ENCODE peak calls at places on chromosomes 16 and 17, in five cellular contexts. One of them, this sample, is unnamed. For H3K4me1, the result is how much of the 10 kb centered on the place peaks cover.

GRCh38 chr17:57484081-57484666 is 227.9 kb downstream of the MSI2 start:
- DNase-seq in endodermal cell: no peak
- DNase-seq in heart right ventricle: no peak
- DNase-seq in foreskin keratinocyte: no peak
- DNase-seq in CD8-positive, alpha-beta memory T cell: no peak
- DNase-seq in this sample: no peak

GRCh38 chr16:54194008-54194731 is 92.4 kb downstream of the IRX3 start:
- DNase-seq in endodermal cell: no peak
- DNase-seq in heart right ventricle: peak
- DNase-seq in foreskin keratinocyte: peak
- DNase-seq in CD8-positive, alpha-beta memory T cell: no peak
- DNase-seq in this sample: peak

GRCh38 chr16:84446596-84447392 is 57.7 kb downstream of the MEAK7 start:
- DNase-seq in heart right ventricle: no peak
- DNase-seq in endodermal cell: peak
- DNase-seq in CD8-positive, alpha-beta memory T cell: no peak
- DNase-seq in foreskin keratinocyte: no peak
- DNase-seq in this sample: peak

GRCh38 chr16:31200821-31201510 is 1.6 kb downstream of the PYCARD start:
- DNase-seq in foreskin keratinocyte: no peak
- DNase-seq in endodermal cell: no peak
- DNase-seq in CD8-positive, alpha-beta memory T cell: peak
- DNase-seq in heart right ventricle: no peak
- DNase-seq in this sample: peak

GRCh38 chr17:67212716-67213417 is 32.1 kb downstream of the HELZ start:
- DNase-seq in heart right ventricle: no peak
- DNase-seq in CD8-positive, alpha-beta memory T cell: no peak
- DNase-seq in endodermal cell: peak
- DNase-seq in foreskin keratinocyte: peak
- DNase-seq in this sample: peak

GRCh38 chr16:35559911-35560636 is 2100.7 kb downstream of the TP53TG3F start:
- DNase-seq in foreskin keratinocyte: no peak
- DNase-seq in endodermal cell: no peak
- DNase-seq in heart right ventricle: no peak
- DNase-seq in CD8-positive, alpha-beta memory T cell: no peak
- DNase-seq in this sample: no peak

GRCh38 chr16:3065069-3065741 is at the start of gene IL32:
- DNase-seq in CD8-positive, alpha-beta memory T cell: peak
- DNase-seq in heart right ventricle: peak
- DNase-seq in endodermal cell: no peak
- DNase-seq in foreskin keratinocyte: peak
- DNase-seq in this sample: peak

GRCh38 chr17:49994085-49995054 is 654 bp downstream of the DLX3 start:
- DNase-seq in heart right ventricle: no peak
- DNase-seq in endodermal cell: peak
- DNase-seq in CD8-positive, alpha-beta memory T cell: no peak
- DNase-seq in foreskin keratinocyte: peak
- DNase-seq in this sample: peak

GRCh38 chr16:1745181-1745899 is 26.0 kb downstream of the NME3 start:
- DNase-seq in heart right ventricle: no peak
- DNase-seq in endodermal cell: no peak
- DNase-seq in foreskin keratinocyte: peak
- DNase-seq in CD8-positive, alpha-beta memory T cell: no peak
- DNase-seq in this sample: peak

GRCh38 chr17:17570798-17571716 is 20.5 kb downstream of the PEMT start:
- DNase-seq in CD8-positive, alpha-beta memory T cell: no peak
- DNase-seq in foreskin keratinocyte: no peak
- DNase-seq in endodermal cell: no peak
- DNase-seq in heart right ventricle: no peak
- DNase-seq in this sample: peak

GRCh38 chr16:1097156-1097555 is 1.1 kb upstream of the C1QTNF8 start:
- DNase-seq in CD8-positive, alpha-beta memory T cell: no peak
- DNase-seq in heart right ventricle: no peak
- DNase-seq in endodermal cell: no peak
- DNase-seq in foreskin keratinocyte: no peak
- DNase-seq in this sample: no peak

GRCh38 chr17:36943250-36944220 is 5.2 kb upstream of the AATF start:
- DNase-seq in endodermal cell: peak
- DNase-seq in heart right ventricle: no peak
- DNase-seq in CD8-positive, alpha-beta memory T cell: no peak
- DNase-seq in foreskin keratinocyte: no peak
- DNase-seq in this sample: peak
- H3K4me1 ChIP-seq in endodermal cell: under half
- H3K4me1 ChIP-seq in heart right ventricle: under half
- H3K4me1 ChIP-seq in CD8-positive, alpha-beta memory T cell: under half
- H3K4me1 ChIP-seq in foreskin keratinocyte: under half
- H3K4me1 ChIP-seq in this sample: under half

DNA sequence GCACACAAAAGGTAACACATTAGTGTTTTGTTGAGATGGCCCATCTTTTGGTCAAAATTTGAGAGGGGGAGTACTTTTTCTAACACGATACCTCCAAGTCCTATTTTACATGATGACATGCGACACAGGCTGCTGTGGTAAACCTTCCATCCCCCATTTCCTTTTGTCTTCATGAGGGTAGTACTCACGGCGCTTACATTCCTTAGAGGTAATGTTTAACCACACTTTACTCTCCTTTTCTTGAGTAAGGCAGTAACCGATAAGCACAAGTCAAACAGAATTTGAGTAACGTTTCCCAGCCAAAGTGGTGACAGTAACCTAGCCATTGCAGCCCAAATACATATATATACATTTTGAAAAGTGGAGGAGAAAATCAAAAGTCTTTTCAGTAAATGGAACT is 35.8 kb upstream of the PITPNM3 start:
- DNase-seq in CD8-positive, alpha-beta memory T cell: no peak
- DNase-seq in endodermal cell: no peak
- DNase-seq in foreskin keratinocyte: no peak
- DNase-seq in heart right ventricle: no peak
- DNase-seq in this sample: no peak
- H3K4me1 ChIP-seq in CD8-positive, alpha-beta memory T cell: under half
- H3K4me1 ChIP-seq in endodermal cell: under half
- H3K4me1 ChIP-seq in foreskin keratinocyte: under half
- H3K4me1 ChIP-seq in heart right ventricle: under half
- H3K4me1 ChIP-seq in this sample: under half

GRCh38 chr16:25038239-25038954 is 23.2 kb upstream of the ARHGAP17 start:
- DNase-seq in foreskin keratinocyte: no peak
- DNase-seq in CD8-positive, alpha-beta memory T cell: no peak
- DNase-seq in heart right ventricle: no peak
- DNase-seq in endodermal cell: no peak
- DNase-seq in this sample: no peak
- H3K4me1 ChIP-seq in foreskin keratinocyte: under half
- H3K4me1 ChIP-seq in CD8-positive, alpha-beta memory T cell: under half
- H3K4me1 ChIP-seq in heart right ventricle: under half
- H3K4me1 ChIP-seq in endodermal cell: under half
- H3K4me1 ChIP-seq in this sample: under half

GRCh38 chr16:27318399-27319256 is 4.9 kb downstream of the IL4R start:
- DNase-seq in foreskin keratinocyte: peak
- DNase-seq in endodermal cell: peak
- DNase-seq in heart right ventricle: no peak
- DNase-seq in CD8-positive, alpha-beta memory T cell: peak
- DNase-seq in this sample: peak

GRCh38 chr16:27315333-27316037 is 1.7 kb downstream of the IL4R start:
- DNase-seq in endodermal cell: peak
- DNase-seq in foreskin keratinocyte: peak
- DNase-seq in heart right ventricle: peak
- DNase-seq in CD8-positive, alpha-beta memory T cell: peak
- DNase-seq in this sample: peak

GRCh38 chr16:27316038-27316680 is 2.4 kb downstream of the IL4R start:
- DNase-seq in CD8-positive, alpha-beta memory T cell: no peak
- DNase-seq in foreskin keratinocyte: no peak
- DNase-seq in heart right ventricle: no peak
- DNase-seq in endodermal cell: peak
- DNase-seq in this sample: no peak

GRCh38 chr16:27317738-27318398 is 4.1 kb downstream of the IL4R start:
- DNase-seq in CD8-positive, alpha-beta memory T cell: no peak
- DNase-seq in endodermal cell: no peak
- DNase-seq in foreskin keratinocyte: no peak
- DNase-seq in heart right ventricle: no peak
- DNase-seq in this sample: peak

GRCh38 chr16:27317320-27317719 is 3.5 kb downstream of the IL4R start:
- DNase-seq in CD8-positive, alpha-beta memory T cell: no peak
- DNase-seq in foreskin keratinocyte: peak
- DNase-seq in heart right ventricle: no peak
- DNase-seq in endodermal cell: peak
- DNase-seq in this sample: no peak
- H3K4me1 ChIP-seq in CD8-positive, alpha-beta memory T cell: half or more
- H3K4me1 ChIP-seq in foreskin keratinocyte: under half
- H3K4me1 ChIP-seq in heart right ventricle: under half
- H3K4me1 ChIP-seq in endodermal cell: under half
- H3K4me1 ChIP-seq in this sample: under half

GRCh38 chr17:43368740-43369506 is 29.9 kb upstream of the ARL4D start:
- DNase-seq in foreskin keratinocyte: peak
- DNase-seq in heart right ventricle: peak
- DNase-seq in endodermal cell: peak
- DNase-seq in CD8-positive, alpha-beta memory T cell: peak
- DNase-seq in this sample: peak

GRCh38 chr17:43373343-43373742 is 25.4 kb upstream of the ARL4D start:
- DNase-seq in endodermal cell: no peak
- DNase-seq in heart right ventricle: no peak
- DNase-seq in foreskin keratinocyte: no peak
- DNase-seq in CD8-positive, alpha-beta memory T cell: no peak
- DNase-seq in this sample: no peak

GRCh38 chr17:43372273-43372911 is 26.4 kb upstream of the ARL4D start:
- DNase-seq in heart right ventricle: peak
- DNase-seq in foreskin keratinocyte: no peak
- DNase-seq in CD8-positive, alpha-beta memory T cell: no peak
- DNase-seq in endodermal cell: no peak
- DNase-seq in this sample: no peak

GRCh38 chr17:43369986-43370385 is 28.8 kb upstream of the ARL4D start:
- DNase-seq in foreskin keratinocyte: no peak
- DNase-seq in heart right ventricle: no peak
- DNase-seq in endodermal cell: no peak
- DNase-seq in CD8-positive, alpha-beta memory T cell: no peak
- DNase-seq in this sample: no peak

DNA sequence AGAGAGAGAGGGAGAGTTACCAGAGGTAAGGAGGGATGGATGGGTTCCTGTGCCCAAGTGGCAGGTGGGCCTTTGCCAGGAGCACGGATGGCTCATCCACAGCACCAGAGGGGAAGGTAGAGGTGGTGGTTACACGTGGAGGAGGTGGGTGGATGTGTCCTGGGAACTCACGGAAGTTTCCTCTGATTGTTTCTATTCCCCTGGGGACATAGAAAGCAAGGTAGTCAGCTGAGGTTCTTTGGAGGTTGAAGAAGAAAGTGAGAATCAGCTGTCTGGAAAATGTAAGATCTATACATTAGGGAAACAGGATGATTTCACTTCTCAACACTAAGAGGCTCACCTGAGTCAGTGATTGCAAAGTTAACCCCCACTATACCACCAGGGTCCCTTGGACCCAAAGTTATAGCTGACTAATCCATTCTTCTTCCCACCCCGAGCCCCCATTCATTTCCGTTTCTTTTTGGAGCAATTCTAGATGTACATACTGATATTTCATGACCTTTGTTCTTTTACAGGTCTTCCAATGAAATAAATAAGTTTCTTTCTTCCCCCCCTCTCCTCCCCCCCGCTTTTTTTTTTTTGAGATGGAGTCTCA is 27.5 kb upstream of the ARL4D start:
- DNase-seq in CD8-positive, alpha-beta memory T cell: no peak
- DNase-seq in heart right ventricle: no peak
- DNase-seq in foreskin keratinocyte: no peak
- DNase-seq in endodermal cell: no peak
- DNase-seq in this sample: no peak
- H3K4me1 ChIP-seq in CD8-positive, alpha-beta memory T cell: under half
- H3K4me1 ChIP-seq in heart right ventricle: under half
- H3K4me1 ChIP-seq in foreskin keratinocyte: under half
- H3K4me1 ChIP-seq in endodermal cell: under half
- H3K4me1 ChIP-seq in this sample: under half

This sample was measured in osteoblast.